ENCODE peak calls at places on chromosomes 3 and 15, in four cellular contexts. L, Y, C and S are unnamed samples.

GRCh38 chr15:51758645-51759044 is 7.2 kb downstream of the TMOD2 start:
- DNase-seq in L (no peak), Y (no peak), C (peak), S (no peak)

GRCh38 chr3:42557849-42558248 is 23.9 kb downstream of the SEC22C start:
- DNase-seq in L (no peak), Y (no peak), C (no peak), S (no peak)

GRCh38 chr15:79168922-79169322 is 78.3 kb upstream of the RASGRF1 start:
- DNase-seq in L (peak), Y (peak), C (no peak), S (peak)

GRCh38 chr3:17025594-17026139 is 140.9 kb downstream of the PLCL2 start:
- DNase-seq in L (no peak), Y (no peak), C (no peak), S (no peak)

GRCh38 chr15:38991126-38991525 is 426.5 kb upstream of the RASGRP1 start:
- DNase-seq in L (peak), Y (no peak), C (peak), S (peak)

GRCh38 chr15:99409097-99409473 is 156.7 kb upstream of the MEF2A start:
- DNase-seq in L (no peak), Y (peak), C (peak), S (peak)

GRCh38 chr3:125357032-125357658 is 18.0 kb downstream of the ZNF148 start:
- DNase-seq in L (peak), Y (peak), C (peak), S (no peak)

GRCh38 chr3:6799264-6799915 is 61.5 kb upstream of the GRM7 start:
- DNase-seq in L (peak), Y (peak), C (no peak), S (peak)

GRCh38 chr3:109563149-109563548 is 225.8 kb upstream of the DPPA4 start:
- DNase-seq in L (no peak), Y (no peak), C (no peak), S (no peak)

GRCh38 chr3:8501388-8502131 is at the start of gene LMCD1:
- DNase-seq in L (peak), Y (peak), C (peak), S (peak)

GRCh38 chr15:50148362-50148963 is 29.4 kb upstream of the ATP8B4 start:
- DNase-seq in L (peak), Y (peak), C (peak), S (peak)

GRCh38 chr3:134371542-134372324 is 2.5 kb downstream of the AMOTL2 start:
- DNase-seq in L (no peak), Y (peak), C (peak), S (no peak)

GRCh38 chr15:82571722-82572222 is 31.5 kb upstream of the RPS17 start:
- DNase-seq in L (peak), Y (peak), C (peak), S (no peak)

GRCh38 chr3:127408684-127409420 is 121.0 kb upstream of the PRR20G start:
- DNase-seq in L (no peak), Y (peak), C (no peak), S (no peak)

GRCh38 chr3:27216955-27217552 is 152.1 kb downstream of the NEK10 start:
- DNase-seq in L (no peak), Y (no peak), C (peak), S (no peak)

GRCh38 chr3:25007974-25008658 is 419.9 kb upstream of the RARB start:
- DNase-seq in L (no peak), Y (no peak), C (no peak), S (no peak)

GRCh38 chr3:156388469-156389150 is 166.3 kb downstream of the SSR3 start:
- DNase-seq in L (no peak), Y (no peak), C (peak), S (peak)

GRCh38 chr3:184740509-184741258 is 28.8 kb upstream of the MAGEF1 start:
- DNase-seq in L (no peak), Y (peak), C (peak), S (no peak)

GRCh38 chr3:155362808-155363689 is 69.6 kb upstream of the STRIT1 start:
- DNase-seq in L (no peak), Y (peak), C (no peak), S (peak)

GRCh38 chr3:106540743-106541142 is 671.9 kb upstream of the CBLB start:
- DNase-seq in L (no peak), Y (no peak), C (no peak), S (no peak)

GRCh38 chr15:97502038-97502437 is 458.5 kb upstream of the ARRDC4 start:
- DNase-seq in L (no peak), Y (no peak), C (no peak), S (no peak)

GRCh38 chr3:72100062-72100511 is 315.1 kb upstream of the PROK2 start:
- DNase-seq in L (no peak), Y (peak), C (no peak), S (no peak)

GRCh38 chr3:67463656-67464055 is 190.8 kb downstream of the SUCLG2 start:
- DNase-seq in L (no peak), Y (no peak), C (no peak), S (no peak)

GRCh38 chr3:62670351-62670750 is 204.9 kb downstream of the CADPS start:
- DNase-seq in L (no peak), Y (no peak), C (no peak), S (no peak)

GRCh38 chr15:63165166-63165859 is 8.0 kb upstream of the RPS27L start:
- DNase-seq in L (no peak), Y (no peak), C (peak), S (peak)

GRCh38 chr3:79551997-79552396 is 215.8 kb downstream of the ROBO1 start:
- DNase-seq in L (no peak), Y (no peak), C (no peak), S (no peak)

GRCh38 chr15:93028632-93029612 is 60.1 kb downstream of the RGMA start:
- DNase-seq in L (no peak), Y (no peak), C (peak), S (peak)

GRCh38 chr3:32840086-32840841 is 22.5 kb downstream of the TRIM71 start:
- DNase-seq in L (peak), Y (peak), C (no peak), S (no peak)

GRCh38 chr3:167863811-167864558 is 128.5 kb downstream of the SERPINI1 start:
- DNase-seq in L (no peak), Y (no peak), C (no peak), S (no peak)

GRCh38 chr3:54853573-54854404 is 74.1 kb downstream of the LRTM1 start:
- DNase-seq in L (peak), Y (peak), C (peak), S (peak)

GRCh38 chr15:25775317-25775912 is 87.7 kb downstream of the ATP10A start:
- DNase-seq in L (no peak), Y (no peak), C (peak), S (no peak)

GRCh38 chr3:102233881-102234280 is 200.9 kb upstream of the ZPLD1 start:
- DNase-seq in L (no peak), Y (no peak), C (no peak), S (no peak)

GRCh38 chr3:123167686-123168085 is 34.1 kb upstream of the SEC22A start:
- DNase-seq in L (no peak), Y (no peak), C (no peak), S (no peak)

GRCh38 chr15:51849866-51850265 is 20.4 kb downstream of the TMOD3 start:
- DNase-seq in L (no peak), Y (no peak), C (no peak), S (no peak)

GRCh38 chr3:179695672-179696313 is 43.0 kb downstream of the USP13 start:
- DNase-seq in L (no peak), Y (no peak), C (no peak), S (no peak)

GRCh38 chr15:101070502-101071273 is 151.5 kb downstream of the LRRK1 start:
- DNase-seq in L (no peak), Y (no peak), C (peak), S (no peak)

GRCh38 chr15:73927476-73928240 is 1.4 kb downstream of the LOXL1 start:
- DNase-seq in L (no peak), Y (peak), C (peak), S (peak)
- H3K23ac ChIP-seq in L (peak), Y (no peak), C (peak), S (no peak)

DNA sequence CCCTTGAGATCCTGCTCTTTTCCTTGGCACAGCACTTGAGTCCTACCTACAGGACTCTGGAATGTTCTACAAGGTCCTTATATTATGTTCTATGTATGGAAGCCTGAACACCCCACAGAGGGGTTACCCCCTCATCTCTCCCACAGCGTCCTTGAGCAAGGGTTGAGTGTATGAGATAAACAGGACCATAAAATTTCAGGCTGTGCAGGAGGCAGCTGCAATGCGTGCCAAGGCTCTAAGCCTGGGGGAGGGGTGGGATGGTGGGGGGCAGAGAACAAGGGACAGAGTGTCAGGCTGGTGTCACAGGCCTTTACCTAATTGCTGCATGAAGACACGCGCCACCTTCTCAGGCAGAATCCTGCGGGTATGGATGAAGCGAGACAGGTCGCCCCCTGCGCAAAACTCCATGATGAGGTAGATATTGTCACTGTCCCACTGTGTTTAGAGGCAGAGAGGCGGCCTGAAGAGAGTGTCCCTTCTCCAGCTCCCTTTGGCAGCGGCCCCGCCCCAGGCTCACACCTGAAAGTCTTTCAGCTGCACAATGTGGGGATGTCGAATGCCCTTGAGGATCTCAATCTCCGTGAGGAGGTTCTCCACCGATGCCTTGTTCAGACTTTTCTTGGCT is 1.1 kb downstream of the ULK3 start:
- DNase-seq in L (no peak), Y (no peak), C (no peak), S (no peak)
- H3K23ac ChIP-seq in L (no peak), Y (no peak), C (peak), S (no peak)

GRCh38 chr15:64740361-64741170 is 34.8 kb downstream of the RBPMS2 start:
- DNase-seq in L (no peak), Y (no peak), C (peak), S (peak)

GRCh38 chr15:64743691-64744090 is 31.7 kb downstream of the RBPMS2 start:
- DNase-seq in L (no peak), Y (no peak), C (no peak), S (peak)

GRCh38 chr15:64742385-64742784 is 33.0 kb downstream of the RBPMS2 start:
- DNase-seq in L (no peak), Y (no peak), C (no peak), S (no peak)

GRCh38 chr15:64746356-64746755 is 29.0 kb downstream of the RBPMS2 start:
- DNase-seq in L (no peak), Y (no peak), C (no peak), S (no peak)

DNA sequence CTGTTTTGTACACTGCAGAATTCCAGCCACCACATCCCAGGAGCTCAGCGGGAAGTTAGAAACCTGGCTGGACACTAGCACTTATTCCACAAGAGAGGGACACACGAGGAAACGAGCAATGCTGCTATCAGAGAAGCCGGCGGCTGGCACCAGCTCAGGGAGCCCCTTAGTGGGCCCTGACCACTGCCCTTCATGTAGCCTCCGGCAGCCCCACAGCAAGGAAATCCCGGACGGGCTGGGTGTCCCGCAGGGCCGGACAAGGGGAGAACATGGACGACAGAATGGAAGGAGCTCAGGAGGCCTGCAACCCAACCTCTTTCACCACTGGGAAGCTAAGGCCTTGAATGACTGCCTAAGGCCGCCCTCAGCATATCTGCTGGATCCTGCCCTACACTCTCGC is 32.5 kb downstream of the RBPMS2 start:
- DNase-seq in L (no peak), Y (no peak), C (no peak), S (no peak)
- H3K23ac ChIP-seq in L (no peak), Y (no peak), C (no peak), S (no peak)

GRCh38 chr15:45022871-45023658 is at the start of gene SORD:
- DNase-seq in L (peak), Y (peak), C (peak), S (peak)
- H3K23ac ChIP-seq in L (peak), Y (no peak), C (peak), S (no peak)

GRCh38 chr3:159451482-159451881 is 537.2 kb upstream of the IL12A start:
- DNase-seq in L (no peak), Y (no peak), C (no peak), S (no peak)

GRCh38 chr3:159453036-159453435 is 535.6 kb upstream of the IL12A start:
- DNase-seq in L (no peak), Y (no peak), C (no peak), S (peak)

GRCh38 chr3:159448902-159449301 is 539.7 kb upstream of the IL12A start:
- DNase-seq in L (no peak), Y (no peak), C (no peak), S (no peak)

GRCh38 chr3:159447841-159448240 is 540.8 kb upstream of the IL12A start:
- DNase-seq in L (no peak), Y (no peak), C (no peak), S (no peak)

DNA sequence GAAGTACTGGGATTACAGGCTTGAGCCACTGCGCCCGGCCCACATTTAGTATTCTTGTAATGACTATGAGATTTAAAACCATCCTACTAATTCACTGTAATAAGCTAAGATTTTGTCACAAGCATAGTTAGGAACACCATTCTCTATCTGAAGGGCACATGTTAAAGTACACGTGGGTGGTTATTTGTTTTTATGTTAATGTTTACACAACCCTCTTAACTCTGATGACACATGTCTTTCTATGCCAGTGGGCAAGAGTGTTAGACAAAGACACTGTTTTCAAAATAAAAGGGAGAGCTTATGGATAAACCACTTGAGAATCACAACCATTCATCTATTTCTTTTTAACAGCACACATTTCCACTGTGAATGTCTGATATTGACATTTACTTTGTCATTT is 537.6 kb upstream of the IL12A start:
- DNase-seq in L (no peak), Y (no peak), C (no peak), S (no peak)
- H3K23ac ChIP-seq in L (no peak), Y (no peak), C (no peak), S (no peak)

GRCh38 chr15:89559865-89560264 is 15.4 kb upstream of the TICRR start:
- DNase-seq in L (no peak), Y (no peak), C (no peak), S (no peak)
- H3K23ac ChIP-seq in L (no peak), Y (no peak), C (no peak), S (no peak)

GRCh38 chr15:89749059-89749458 is 2.0 kb downstream of the MESP1 start:
- DNase-seq in L (no peak), Y (no peak), C (no peak), S (no peak)

GRCh38 chr15:89749526-89749925 is 1.5 kb downstream of the MESP1 start:
- DNase-seq in L (no peak), Y (no peak), C (no peak), S (no peak)

GRCh38 chr15:89750560-89751542 is at the start of gene MESP1:
- DNase-seq in L (peak), Y (peak), C (peak), S (peak)

GRCh38 chr15:89751748-89752147 is 699 bp upstream of the MESP1 start:
- DNase-seq in L (no peak), Y (no peak), C (no peak), S (peak)

DNA sequence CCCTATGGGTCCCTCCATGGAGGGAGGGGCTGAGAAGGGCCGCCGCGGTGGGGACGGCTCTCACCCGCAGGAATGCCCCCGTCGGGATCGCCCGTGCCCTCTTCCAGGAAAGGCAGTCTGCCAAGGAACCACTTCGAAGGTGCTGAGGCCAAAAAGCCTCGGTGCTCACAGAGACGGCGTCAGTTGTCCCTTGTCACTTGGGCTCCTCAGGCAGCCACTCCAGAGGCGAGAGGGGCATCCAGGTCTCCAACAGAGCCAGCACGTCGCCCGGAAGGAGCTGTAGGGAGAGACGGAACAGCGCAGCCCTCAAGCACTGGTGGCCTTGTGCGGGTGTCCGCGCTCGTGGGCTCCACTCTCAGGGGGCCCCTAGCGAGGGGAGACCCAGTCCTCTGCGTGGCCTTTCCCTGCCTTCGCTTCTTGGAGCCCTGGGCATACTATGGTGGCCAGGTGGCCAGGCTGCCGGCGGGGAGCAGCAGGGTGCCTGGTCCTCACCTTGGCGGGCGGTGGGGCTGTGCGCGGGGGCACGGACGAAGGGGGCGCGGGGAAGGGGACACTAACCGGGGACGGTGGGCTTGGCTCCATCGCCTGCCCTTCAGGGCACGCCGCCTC is 994 bp downstream of the MESP1 start:
- DNase-seq in L (no peak), Y (peak), C (no peak), S (no peak)
- H3K23ac ChIP-seq in L (peak), Y (no peak), C (no peak), S (no peak)

GRCh38 chr15:40942337-40942854 is 10.9 kb upstream of the CHAC1 start:
- DNase-seq in L (no peak), Y (peak), C (no peak), S (peak)
- H3K23ac ChIP-seq in L (no peak), Y (no peak), C (peak), S (no peak)